ENCODE peak calls at places on chromosomes 6 and 20, in six cellular contexts. K is fibroblast of pulmonary artery, T is GM10248, B is cardiac muscle cell, C is NCI-H2029 treated with DMSO at 0.1 percent for 48 hours, E is AG04450. S is an unnamed sample.

GRCh38 chr6:73565767-73566485 is 45.1 kb upstream of the EEF1A1 start:
- DNase-seq in C (no peak), E (no peak), K (peak; percentile 25), B (no peak), T (no peak), S (no peak)

GRCh38 chr20:33773412-33774089 is 37.6 kb upstream of the CHMP4B start:
- DNase-seq in E (no peak), K (no peak), C (no peak), B (no peak), T (peak; percentile 80), S (no peak)

GRCh38 chr6:89140347-89141159 is 5.3 kb upstream of the PM20D2 start:
- DNase-seq in C (no peak), T (no peak), B (no peak), K (no peak), E (no peak), S (no peak)

GRCh38 chr6:43916091-43916923 is 146.3 kb downstream of the VEGFA start:
- DNase-seq in T (no peak), K (peak; percentile 49), B (peak; percentile 72), C (no peak), E (no peak), S (no peak)

GRCh38 chr6:102402635-102403329 is 1009.3 kb downstream of the GRIK2 start:
- DNase-seq in K (no peak), T (no peak), E (no peak), B (no peak), C (no peak), S (no peak)

GRCh38 chr6:11277275-11278206 is 45.1 kb upstream of the NEDD9 start:
- DNase-seq in T (peak; percentile 77), K (peak; percentile 73), E (peak; percentile 70), C (peak; percentile 27), B (peak; percentile 95), S (no peak)

GRCh38 chr6:75205776-75206334 is at the start of gene COL12A1:
- DNase-seq in B (peak; percentile 100), C (no peak), E (peak; percentile 99), K (peak; percentile 99), T (peak; percentile 22), S (peak; percentile 99)

GRCh38 chr6:122569372-122569771 is 40.8 kb upstream of the PKIB start:
- DNase-seq in K (no peak), T (no peak), E (no peak), C (peak; percentile 48), B (no peak), S (no peak)

GRCh38 chr6:23547851-23548250 is 578.2 kb upstream of the NRSN1 start:
- DNase-seq in E (no peak), T (no peak), C (no peak), K (no peak), B (no peak), S (no peak)

GRCh38 chr6:90893385-90893784 is 306.5 kb upstream of the MAP3K7 start:
- DNase-seq in K (no peak), T (no peak), C (no peak), B (no peak), E (no peak), S (no peak)

GRCh38 chr6:36873612-36874011 is 991 bp downstream of the PPIL1 start:
- DNase-seq in B (no peak), K (no peak), C (no peak), T (no peak), E (no peak), S (no peak)

GRCh38 chr6:30826961-30827342 is 57.4 kb upstream of the DDR1 start:
- DNase-seq in B (no peak), T (no peak), E (no peak), C (no peak), K (no peak), S (peak; percentile 54)

GRCh38 chr6:148491638-148492210 is 149.1 kb downstream of the SASH1 start:
- DNase-seq in K (no peak), B (no peak), C (no peak), T (no peak), E (no peak), S (no peak)

GRCh38 chr6:68343901-68344300 is 291.2 kb upstream of the ADGRB3 start:
- DNase-seq in E (no peak), T (no peak), B (peak; percentile 20), C (peak; percentile 84), K (peak; percentile 34), S (no peak)

GRCh38 chr6:45423111-45423900 is 45.6 kb upstream of the SUPT3H start:
- DNase-seq in T (peak; percentile 18), E (no peak), B (peak; percentile 45), C (no peak), K (no peak), S (peak; percentile 86)